ENCODE peak calls at places on chromosome 4, in nine cellular contexts. P, V, Q, S, R, D, M, C and U are unnamed samples.

GRCh38 chr4:110498420-110498819 is 22.5 kb downstream of the ENPEP start:
- DNase-seq in P (no peak), V (no peak), Q (no peak), S (no peak), R (no peak), D (no peak), M (no peak), C (no peak), U (no peak)

GRCh38 chr4:5696341-5696740 is 12.0 kb downstream of the EVC2 start:
- DNase-seq in P (no peak), V (no peak), Q (no peak), S (no peak), R (no peak), D (no peak), M (no peak), C (no peak), U (no peak)

GRCh38 chr4:52665592-52665991 is 6.5 kb upstream of the USP46 start:
- DNase-seq in P (no peak), V (no peak), Q (no peak), S (no peak), R (no peak), D (no peak), M (no peak), C (no peak), U (no peak)

GRCh38 chr4:76989391-76990061 is 40.0 kb downstream of the SEPTIN11 start:
- DNase-seq in P (no peak), V (no peak), Q (no peak), S (no peak), R (no peak), D (no peak), M (no peak), C (no peak), U (no peak)

GRCh38 chr4:8305851-8306361 is 36.4 kb downstream of the HTRA3 start:
- DNase-seq in P (no peak), V (no peak), Q (peak), S (peak), R (no peak), D (no peak), M (peak), C (peak), U (peak)

GRCh38 chr4:177302371-177303100 is 7.1 kb upstream of the NEIL3 start:
- DNase-seq in P (no peak), V (no peak), Q (no peak), S (no peak), R (no peak), D (no peak), M (no peak), C (no peak), U (no peak)

GRCh38 chr4:52376107-52376704 is 282.9 kb downstream of the USP46 start:
- DNase-seq in P (no peak), V (peak), Q (peak), S (no peak), R (peak), D (peak), M (no peak), C (no peak), U (no peak)

GRCh38 chr4:118307619-118308018 is 45.2 kb downstream of the PRSS12 start:
- DNase-seq in P (no peak), V (no peak), Q (no peak), S (no peak), R (no peak), D (no peak), M (no peak), C (no peak), U (no peak)

GRCh38 chr4:61068745-61069144 is 131.4 kb upstream of the ADGRL3 start:
- DNase-seq in P (no peak), V (no peak), Q (no peak), S (no peak), R (no peak), D (peak), M (no peak), C (no peak), U (no peak)

GRCh38 chr4:169621754-169622481 is 1.5 kb downstream of the CLCN3 start:
- DNase-seq in P (no peak), V (peak), Q (no peak), S (no peak), R (no peak), D (peak), M (no peak), C (no peak), U (no peak)

GRCh38 chr4:71978192-71978845 is 53.5 kb upstream of the NPFFR2 start:
- DNase-seq in P (no peak), V (no peak), Q (no peak), S (no peak), R (no peak), D (no peak), M (no peak), C (no peak), U (no peak)

GRCh38 chr4:79248610-79249009 is 77.3 kb downstream of the NAA11 start:
- DNase-seq in P (no peak), V (no peak), Q (no peak), S (no peak), R (no peak), D (no peak), M (no peak), C (no peak), U (no peak)

GRCh38 chr4:88517825-88518224 is 5.8 kb downstream of the PYURF start:
- DNase-seq in P (no peak), V (no peak), Q (no peak), S (no peak), R (no peak), D (no peak), M (no peak), C (no peak), U (no peak)

GRCh38 chr4:119310826-119311225 is 11.1 kb downstream of the FABP2 start:
- DNase-seq in P (no peak), V (no peak), Q (no peak), S (no peak), R (no peak), D (no peak), M (no peak), C (no peak), U (no peak)

GRCh38 chr4:184988611-184989010 is 29.7 kb upstream of the HELT start:
- DNase-seq in P (no peak), V (no peak), Q (no peak), S (no peak), R (no peak), D (no peak), M (no peak), C (no peak), U (no peak)

GRCh38 chr4:184980261-184980660 is 38.0 kb upstream of the HELT start:
- DNase-seq in P (no peak), V (no peak), Q (no peak), S (no peak), R (no peak), D (no peak), M (no peak), C (no peak), U (no peak)

GRCh38 chr4:184987493-184988031 is 30.7 kb upstream of the HELT start:
- DNase-seq in P (no peak), V (no peak), Q (no peak), S (no peak), R (no peak), D (no peak), M (no peak), C (no peak), U (no peak)

GRCh38 chr4:184979461-184980124 is 38.7 kb upstream of the HELT start:
- DNase-seq in P (no peak), V (no peak), Q (no peak), S (no peak), R (no peak), D (no peak), M (no peak), C (no peak), U (no peak)

DNA sequence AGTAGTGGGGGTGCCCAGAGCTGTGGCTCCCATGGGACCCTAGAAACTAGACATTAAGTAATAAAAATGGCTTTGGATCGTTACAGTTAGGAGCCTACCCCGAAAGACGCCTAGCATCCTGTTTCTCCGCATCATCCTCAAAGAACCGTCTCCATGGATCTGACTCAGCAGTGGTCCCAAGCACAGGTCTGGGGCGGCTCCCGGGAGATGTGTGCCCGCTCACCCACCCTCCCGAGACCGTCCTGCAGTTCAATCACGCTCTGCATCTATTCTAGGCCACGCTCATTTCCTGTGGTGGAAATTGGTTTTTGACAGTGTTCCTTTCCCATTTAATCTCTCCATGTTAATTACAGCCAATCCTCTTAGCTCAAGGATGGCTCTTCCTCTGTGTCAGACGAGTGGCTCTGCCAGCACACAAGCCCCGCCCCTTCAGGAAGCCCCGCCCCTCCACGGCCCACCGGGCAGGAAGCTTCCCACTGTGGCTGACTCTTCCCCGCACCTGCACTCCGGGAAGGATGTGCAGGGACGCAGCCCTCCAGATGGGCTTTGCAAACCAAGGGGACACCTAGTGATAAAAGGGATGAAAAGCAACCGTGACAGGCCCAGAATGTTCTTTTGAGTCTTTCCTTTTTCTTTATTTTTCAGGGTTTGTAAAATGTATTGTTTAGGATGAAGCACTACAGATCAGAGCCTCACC is 34.5 kb upstream of the HELT start:
- DNase-seq in P (peak), V (peak), Q (peak), S (no peak), R (peak), D (peak), M (peak), C (peak), U (peak)
- H3K4me3 ChIP-seq in P (no peak), V (no peak), Q (no peak), S (no peak), R (no peak), D (no peak), M (no peak), C (no peak), U (peak)

GRCh38 chr4:108094131-108094530 is 74.6 kb downstream of the LEF1 start:
- DNase-seq in P (no peak), V (no peak), Q (no peak), S (no peak), R (no peak), D (no peak), M (no peak), C (no peak), U (no peak)
- H3K27ac ChIP-seq in P (no peak), V (no peak), Q (no peak), S (no peak), R (no peak), D (no peak), M (no peak), C (no peak), U (no peak)

GRCh38 chr4:25131925-25132324 is 28.3 kb downstream of the SEPSECS start:
- DNase-seq in P (no peak), V (no peak), Q (no peak), S (no peak), R (no peak), D (no peak), M (no peak), C (no peak), U (no peak)
- H3K4me3 ChIP-seq in P (no peak), V (no peak), Q (no peak), S (no peak), R (no peak), D (no peak), M (no peak), C (no peak), U (no peak)

DNA sequence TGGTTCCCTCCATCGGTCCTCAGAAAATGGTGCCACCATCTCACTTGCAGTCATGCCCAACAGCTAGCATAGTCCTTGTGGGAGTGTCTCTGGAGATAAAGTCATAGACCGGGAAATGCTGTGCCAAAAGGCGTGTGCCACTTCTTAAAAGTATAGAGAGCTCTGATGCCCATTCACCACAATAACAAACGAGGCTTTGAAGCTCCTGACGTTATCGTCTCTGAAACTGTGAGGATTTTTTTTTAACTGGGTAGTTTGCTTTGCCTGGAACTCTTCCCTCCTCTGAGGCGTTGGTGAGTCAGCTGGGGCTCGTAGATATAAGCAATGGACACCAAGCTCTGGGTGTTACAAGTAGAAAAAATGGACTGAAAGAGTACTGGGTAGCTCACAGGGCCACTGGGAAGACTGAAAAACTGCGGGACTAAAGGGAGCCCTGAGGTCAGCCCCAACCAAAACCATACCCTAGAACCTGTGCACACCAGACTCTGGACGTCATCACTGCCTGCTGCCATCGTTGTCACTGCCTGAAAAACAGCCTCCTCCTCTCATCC is 89.4 kb upstream of the TRIM2 start:
- DNase-seq in P (no peak), V (peak), Q (no peak), S (no peak), R (no peak), D (peak), M (peak), C (no peak), U (no peak)
- H3K27ac ChIP-seq in P (peak), V (peak), Q (no peak), S (peak), R (no peak), D (peak), M (peak), C (peak), U (no peak)

DNA sequence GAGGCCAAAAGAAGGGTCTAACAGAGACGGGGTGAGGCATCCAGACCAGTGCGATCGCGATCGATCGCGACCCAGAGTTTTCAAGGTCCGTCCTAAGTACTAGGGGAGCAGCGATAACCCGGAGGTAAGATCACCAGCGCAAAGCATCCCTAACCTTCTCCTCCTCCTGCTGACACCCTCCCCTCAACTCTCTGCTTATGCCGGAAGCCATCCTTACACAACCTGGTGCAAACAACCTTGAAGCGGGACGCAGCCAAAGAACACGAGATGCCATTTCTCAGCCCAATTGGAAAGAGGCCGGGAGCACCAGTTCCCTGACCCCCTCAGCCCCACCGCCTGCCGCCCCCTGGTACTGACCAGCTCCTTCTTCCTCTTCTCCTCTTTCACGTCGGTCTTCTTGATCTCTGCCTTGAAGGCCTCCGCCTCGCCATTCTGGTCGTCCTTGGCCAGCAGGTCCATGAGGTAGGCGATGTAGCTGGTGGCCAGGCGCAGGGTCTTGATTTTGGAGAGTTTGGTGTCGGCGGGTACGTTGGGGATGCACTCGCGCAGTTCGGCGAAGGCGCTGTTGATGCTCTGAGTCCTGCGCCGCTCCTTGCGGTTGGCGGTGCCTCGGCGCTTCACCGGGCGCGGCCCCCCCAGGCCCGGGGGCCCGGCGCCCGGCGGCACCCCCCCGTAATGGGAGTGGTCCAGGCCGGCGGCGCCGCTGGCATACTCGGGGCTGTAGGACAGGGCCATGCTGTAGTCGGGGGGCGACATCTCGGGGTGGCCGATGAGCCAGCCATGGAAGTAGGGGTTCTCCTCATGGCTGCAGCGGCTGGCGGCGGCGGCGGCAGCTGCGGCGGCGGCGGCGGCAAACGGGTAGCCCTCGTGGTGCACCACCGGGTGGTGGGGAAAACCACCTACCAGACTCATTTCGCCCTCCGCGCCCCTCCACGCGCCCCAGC is 1.4 kb downstream of the HAND2 start:
- DNase-seq in P (no peak), V (no peak), Q (peak), S (no peak), R (no peak), D (no peak), M (peak), C (no peak), U (no peak)
- H3K4me3 ChIP-seq in P (peak), V (peak), Q (peak), S (peak), R (peak), D (no peak), M (peak), C (peak), U (no peak)

GRCh38 chr4:10762541-10762940 is 78.0 kb upstream of the CLNK start:
- DNase-seq in P (no peak), V (peak), Q (no peak), S (no peak), R (no peak), D (no peak), M (no peak), C (no peak), U (no peak)
- H3K27ac ChIP-seq in P (no peak), V (no peak), Q (no peak), S (no peak), R (no peak), D (no peak), M (no peak), C (no peak), U (no peak)

GRCh38 chr4:174450452-174450851 is 71.8 kb downstream of the HPGD start:
- DNase-seq in P (no peak), V (no peak), Q (no peak), S (no peak), R (no peak), D (no peak), M (no peak), C (no peak), U (no peak)

GRCh38 chr4:174449152-174449551 is 73.1 kb downstream of the HPGD start:
- DNase-seq in P (no peak), V (no peak), Q (no peak), S (no peak), R (no peak), D (no peak), M (no peak), C (no peak), U (no peak)

GRCh38 chr4:174454815-174455473 is 67.3 kb downstream of the HPGD start:
- DNase-seq in P (no peak), V (no peak), Q (no peak), S (no peak), R (peak), D (no peak), M (no peak), C (no peak), U (no peak)

GRCh38 chr4:174450051-174450450 is 72.2 kb downstream of the HPGD start:
- DNase-seq in P (no peak), V (no peak), Q (no peak), S (no peak), R (no peak), D (no peak), M (no peak), C (no peak), U (no peak)

DNA sequence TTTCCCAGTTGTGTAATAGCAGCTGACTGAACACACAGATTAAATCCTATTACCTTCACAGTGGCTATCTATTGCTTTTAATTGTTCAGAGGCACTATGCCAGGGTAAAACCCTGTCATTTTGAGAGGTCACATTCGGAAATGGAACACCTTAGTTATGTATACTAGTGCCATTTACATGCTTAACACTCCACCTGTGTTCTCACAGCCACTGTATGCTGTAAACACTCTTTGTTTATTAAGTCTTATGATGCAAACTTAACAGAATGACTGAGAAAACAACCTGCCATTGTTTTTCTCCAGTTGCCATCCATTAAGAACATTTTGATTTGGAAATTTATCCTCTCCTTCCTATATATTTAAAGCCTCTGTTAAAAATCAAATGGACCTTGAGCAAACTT is 70.4 kb downstream of the HPGD start:
- DNase-seq in P (no peak), V (no peak), Q (no peak), S (no peak), R (no peak), D (no peak), M (no peak), C (no peak), U (no peak)
- H3K4me3 ChIP-seq in P (no peak), V (no peak), Q (no peak), S (no peak), R (no peak), D (no peak), M (no peak), C (no peak), U (no peak)

GRCh38 chr4:85777908-85778808 is 303.2 kb downstream of the ARHGAP24 start:
- DNase-seq in P (no peak), V (no peak), Q (no peak), S (no peak), R (no peak), D (no peak), M (no peak), C (no peak), U (no peak)
- H3K27ac ChIP-seq in P (peak), V (peak), Q (no peak), S (peak), R (peak), D (peak), M (no peak), C (peak), U (peak)

DNA sequence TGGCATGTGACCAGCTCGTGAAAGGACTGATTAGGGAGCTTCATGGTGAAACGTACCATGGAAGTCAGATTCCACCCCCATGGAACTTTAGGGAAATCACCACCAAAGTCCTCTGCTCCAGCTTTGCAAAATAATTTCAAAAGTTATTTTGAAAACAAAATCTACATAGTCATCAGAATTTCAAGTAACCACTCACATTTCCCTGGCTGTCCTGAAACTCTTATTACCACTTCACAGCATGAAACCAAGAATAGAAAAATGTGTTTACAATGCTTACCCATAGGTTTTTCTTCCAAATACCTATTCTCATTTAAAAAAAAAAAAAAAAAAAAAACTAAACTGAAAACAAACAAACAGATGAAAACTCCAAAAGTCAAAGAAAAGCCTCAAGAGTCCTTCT is 198.7 kb downstream of the PDGFRA start:
- DNase-seq in P (no peak), V (no peak), Q (no peak), S (no peak), R (no peak), D (no peak), M (no peak), C (no peak), U (no peak)
- H3K4me3 ChIP-seq in P (no peak), V (no peak), Q (no peak), S (no peak), R (no peak), D (no peak), M (no peak), C (no peak), U (no peak)